ENCODE peak calls at places on chromosomes 2 and 18, in five cellular contexts. One of them, this sample, is unnamed. For H3K27me3, the result is how much of the 10 kb centered on the place peaks cover.

GRCh38 chr2:167793725-167794124 is 453.7 kb downstream of the STK39 start:
- DNase-seq in psoas muscle: no peak
- DNase-seq in dorsolateral prefrontal cortex: no peak
- DNase-seq in heart left ventricle: no peak
- DNase-seq in CD4-positive, alpha-beta memory T cell: no peak
- DNase-seq in this sample: no peak

GRCh38 chr2:241769819-241770184 is 6.8 kb upstream of the GAL3ST2 start:
- DNase-seq in psoas muscle: no peak
- DNase-seq in dorsolateral prefrontal cortex: no peak
- DNase-seq in heart left ventricle: no peak
- DNase-seq in CD4-positive, alpha-beta memory T cell: no peak
- DNase-seq in this sample: no peak

GRCh38 chr2:42569116-42569711 is 782 bp downstream of the MTA3 start:
- DNase-seq in psoas muscle: peak
- DNase-seq in dorsolateral prefrontal cortex: peak
- DNase-seq in heart left ventricle: peak
- DNase-seq in CD4-positive, alpha-beta memory T cell: peak
- DNase-seq in this sample: peak

GRCh38 chr18:13513481-13513880 is 212.9 kb downstream of the FAM210A start:
- DNase-seq in psoas muscle: no peak
- DNase-seq in dorsolateral prefrontal cortex: no peak
- DNase-seq in heart left ventricle: no peak
- DNase-seq in CD4-positive, alpha-beta memory T cell: no peak
- DNase-seq in this sample: no peak

GRCh38 chr2:46849080-46849715 is 66.4 kb downstream of the MCFD2 start:
- DNase-seq in psoas muscle: no peak
- DNase-seq in dorsolateral prefrontal cortex: no peak
- DNase-seq in heart left ventricle: no peak
- DNase-seq in CD4-positive, alpha-beta memory T cell: no peak
- DNase-seq in this sample: no peak

GRCh38 chr2:121825003-121825950 is 69.8 kb downstream of the TSN start:
- DNase-seq in psoas muscle: no peak
- DNase-seq in dorsolateral prefrontal cortex: no peak
- DNase-seq in heart left ventricle: no peak
- DNase-seq in CD4-positive, alpha-beta memory T cell: no peak
- DNase-seq in this sample: no peak

GRCh38 chr2:133431289-133431688 is 137.0 kb downstream of the NCKAP5 start:
- DNase-seq in psoas muscle: no peak
- DNase-seq in dorsolateral prefrontal cortex: no peak
- DNase-seq in heart left ventricle: no peak
- DNase-seq in CD4-positive, alpha-beta memory T cell: no peak
- DNase-seq in this sample: no peak

GRCh38 chr2:29655391-29656086 is 265.8 kb downstream of the ALK start:
- DNase-seq in psoas muscle: no peak
- DNase-seq in dorsolateral prefrontal cortex: no peak
- DNase-seq in heart left ventricle: peak
- DNase-seq in CD4-positive, alpha-beta memory T cell: no peak
- DNase-seq in this sample: no peak

GRCh38 chr2:47645246-47645645 is 137.7 kb upstream of the MSH6 start:
- DNase-seq in psoas muscle: no peak
- DNase-seq in dorsolateral prefrontal cortex: no peak
- DNase-seq in heart left ventricle: no peak
- DNase-seq in CD4-positive, alpha-beta memory T cell: no peak
- DNase-seq in this sample: no peak

GRCh38 chr2:113079123-113079522 is 11.4 kb downstream of the IL1F10 start:
- DNase-seq in psoas muscle: no peak
- DNase-seq in dorsolateral prefrontal cortex: no peak
- DNase-seq in heart left ventricle: no peak
- DNase-seq in CD4-positive, alpha-beta memory T cell: no peak
- DNase-seq in this sample: no peak

GRCh38 chr18:63907649-63908048 is at the start of gene SERPINB10:
- DNase-seq in psoas muscle: no peak
- DNase-seq in dorsolateral prefrontal cortex: no peak
- DNase-seq in heart left ventricle: no peak
- DNase-seq in CD4-positive, alpha-beta memory T cell: no peak
- DNase-seq in this sample: no peak

GRCh38 chr18:62452280-62452824 is 70.5 kb upstream of the ZCCHC2 start:
- DNase-seq in psoas muscle: peak
- DNase-seq in dorsolateral prefrontal cortex: no peak
- DNase-seq in heart left ventricle: no peak
- DNase-seq in CD4-positive, alpha-beta memory T cell: no peak
- DNase-seq in this sample: no peak

GRCh38 chr2:113826346-113827285 is 63.3 kb upstream of the ACTR3 start:
- DNase-seq in psoas muscle: no peak
- DNase-seq in dorsolateral prefrontal cortex: no peak
- DNase-seq in heart left ventricle: no peak
- DNase-seq in CD4-positive, alpha-beta memory T cell: no peak
- DNase-seq in this sample: no peak

GRCh38 chr2:33158482-33159003 is 211.8 kb downstream of the LTBP1 start:
- DNase-seq in psoas muscle: no peak
- DNase-seq in dorsolateral prefrontal cortex: no peak
- DNase-seq in heart left ventricle: no peak
- DNase-seq in CD4-positive, alpha-beta memory T cell: no peak
- DNase-seq in this sample: no peak

GRCh38 chr2:112194480-112194879 is 56.3 kb downstream of the FBLN7 start:
- DNase-seq in psoas muscle: no peak
- DNase-seq in dorsolateral prefrontal cortex: no peak
- DNase-seq in heart left ventricle: no peak
- DNase-seq in CD4-positive, alpha-beta memory T cell: no peak
- DNase-seq in this sample: no peak

GRCh38 chr2:230921806-230922595 is 3.0 kb downstream of the GPR55 start:
- DNase-seq in psoas muscle: no peak
- DNase-seq in dorsolateral prefrontal cortex: peak
- DNase-seq in heart left ventricle: no peak
- DNase-seq in CD4-positive, alpha-beta memory T cell: no peak
- DNase-seq in this sample: no peak

GRCh38 chr2:53051157-53051556 is 716.4 kb upstream of the CHAC2 start:
- DNase-seq in psoas muscle: no peak
- DNase-seq in dorsolateral prefrontal cortex: no peak
- DNase-seq in heart left ventricle: no peak
- DNase-seq in CD4-positive, alpha-beta memory T cell: no peak
- DNase-seq in this sample: no peak

GRCh38 chr2:84613082-84613481 is 96.8 kb downstream of the DNAH6 start:
- DNase-seq in psoas muscle: no peak
- DNase-seq in dorsolateral prefrontal cortex: no peak
- DNase-seq in heart left ventricle: no peak
- DNase-seq in CD4-positive, alpha-beta memory T cell: no peak
- DNase-seq in this sample: no peak

GRCh38 chr2:134493797-134494196 is 225.0 kb downstream of the TMEM163 start:
- DNase-seq in psoas muscle: no peak
- DNase-seq in dorsolateral prefrontal cortex: no peak
- DNase-seq in heart left ventricle: no peak
- DNase-seq in CD4-positive, alpha-beta memory T cell: no peak
- DNase-seq in this sample: no peak

GRCh38 chr2:175187378-175187777 is 5.9 kb upstream of the ATP5MC3 start:
- DNase-seq in psoas muscle: no peak
- DNase-seq in dorsolateral prefrontal cortex: no peak
- DNase-seq in heart left ventricle: no peak
- DNase-seq in CD4-positive, alpha-beta memory T cell: no peak
- DNase-seq in this sample: no peak

GRCh38 chr18:50627594-50628542 is 68.0 kb downstream of the MAPK4 start:
- DNase-seq in psoas muscle: no peak
- DNase-seq in dorsolateral prefrontal cortex: no peak
- DNase-seq in heart left ventricle: no peak
- DNase-seq in CD4-positive, alpha-beta memory T cell: no peak
- DNase-seq in this sample: no peak

GRCh38 chr18:499351-500229 is 911 bp downstream of the COLEC12 start:
- DNase-seq in psoas muscle: no peak
- DNase-seq in dorsolateral prefrontal cortex: no peak
- DNase-seq in heart left ventricle: no peak
- DNase-seq in CD4-positive, alpha-beta memory T cell: no peak
- DNase-seq in this sample: no peak

GRCh38 chr2:27049422-27050280 is 1.8 kb upstream of the AGBL5 start:
- DNase-seq in psoas muscle: no peak
- DNase-seq in dorsolateral prefrontal cortex: no peak
- DNase-seq in heart left ventricle: peak
- DNase-seq in CD4-positive, alpha-beta memory T cell: peak
- DNase-seq in this sample: no peak

GRCh38 chr18:10461989-10462388 is 7.6 kb downstream of the APCDD1 start:
- DNase-seq in psoas muscle: no peak
- DNase-seq in dorsolateral prefrontal cortex: no peak
- DNase-seq in heart left ventricle: no peak
- DNase-seq in CD4-positive, alpha-beta memory T cell: no peak
- DNase-seq in this sample: no peak

GRCh38 chr2:64987001-64987962 is 1.9 kb upstream of the SLC1A4 start:
- DNase-seq in psoas muscle: no peak
- DNase-seq in dorsolateral prefrontal cortex: no peak
- DNase-seq in heart left ventricle: no peak
- DNase-seq in CD4-positive, alpha-beta memory T cell: no peak
- DNase-seq in this sample: no peak

GRCh38 chr2:60556441-60556997 is 3.1 kb upstream of the BCL11A start:
- DNase-seq in psoas muscle: no peak
- DNase-seq in dorsolateral prefrontal cortex: no peak
- DNase-seq in heart left ventricle: peak
- DNase-seq in CD4-positive, alpha-beta memory T cell: no peak
- DNase-seq in this sample: no peak

GRCh38 chr2:11899896-11900295 is 153.5 kb downstream of the LPIN1 start:
- DNase-seq in psoas muscle: no peak
- DNase-seq in dorsolateral prefrontal cortex: no peak
- DNase-seq in heart left ventricle: no peak
- DNase-seq in CD4-positive, alpha-beta memory T cell: no peak
- DNase-seq in this sample: no peak

GRCh38 chr18:23291456-23292205 is 156.3 kb downstream of the CABLES1 start:
- DNase-seq in psoas muscle: no peak
- DNase-seq in dorsolateral prefrontal cortex: no peak
- DNase-seq in heart left ventricle: no peak
- DNase-seq in CD4-positive, alpha-beta memory T cell: no peak
- DNase-seq in this sample: no peak

GRCh38 chr2:146412625-146413024 is 1432.2 kb upstream of the ACVR2A start:
- DNase-seq in psoas muscle: no peak
- DNase-seq in dorsolateral prefrontal cortex: no peak
- DNase-seq in heart left ventricle: no peak
- DNase-seq in CD4-positive, alpha-beta memory T cell: no peak
- DNase-seq in this sample: no peak

GRCh38 chr2:209473930-209474419 is 50.1 kb downstream of the MAP2 start:
- DNase-seq in psoas muscle: no peak
- DNase-seq in dorsolateral prefrontal cortex: no peak
- DNase-seq in heart left ventricle: no peak
- DNase-seq in CD4-positive, alpha-beta memory T cell: no peak
- DNase-seq in this sample: no peak

GRCh38 chr2:236884776-236885175 is 200.9 kb upstream of the COPS8 start:
- DNase-seq in psoas muscle: no peak
- DNase-seq in dorsolateral prefrontal cortex: no peak
- DNase-seq in heart left ventricle: no peak
- DNase-seq in CD4-positive, alpha-beta memory T cell: no peak
- DNase-seq in this sample: no peak

GRCh38 chr2:14881663-14882327 is 249.3 kb downstream of the LRATD1 start:
- DNase-seq in psoas muscle: no peak
- DNase-seq in dorsolateral prefrontal cortex: no peak
- DNase-seq in heart left ventricle: no peak
- DNase-seq in CD4-positive, alpha-beta memory T cell: no peak
- DNase-seq in this sample: no peak

DNA sequence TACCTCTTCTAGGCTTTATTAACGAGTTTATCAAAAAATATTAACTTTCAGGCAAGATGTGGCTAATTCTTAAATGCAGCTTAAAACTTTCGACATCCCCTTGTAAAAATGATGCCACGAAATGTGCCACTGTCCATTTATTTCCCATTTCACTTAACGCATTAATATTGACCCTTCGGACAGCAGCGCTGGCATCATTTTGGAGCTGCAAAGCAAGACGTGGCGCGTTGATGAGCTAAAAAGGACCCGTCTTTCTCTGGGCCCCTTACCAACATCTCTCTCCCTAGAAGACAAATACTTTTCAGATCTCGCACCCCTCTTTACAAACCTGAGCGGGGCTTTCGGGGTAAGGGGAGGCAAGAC is 367.9 kb downstream of the MTX2 start:
- DNase-seq in psoas muscle: no peak
- DNase-seq in dorsolateral prefrontal cortex: no peak
- DNase-seq in heart left ventricle: no peak
- DNase-seq in CD4-positive, alpha-beta memory T cell: no peak
- DNase-seq in this sample: peak
- H3K27me3 ChIP-seq in psoas muscle: under half
- H3K27me3 ChIP-seq in dorsolateral prefrontal cortex: half or more
- H3K27me3 ChIP-seq in heart left ventricle: half or more
- H3K27me3 ChIP-seq in CD4-positive, alpha-beta memory T cell: under half
- H3K27me3 ChIP-seq in this sample: under half

DNA sequence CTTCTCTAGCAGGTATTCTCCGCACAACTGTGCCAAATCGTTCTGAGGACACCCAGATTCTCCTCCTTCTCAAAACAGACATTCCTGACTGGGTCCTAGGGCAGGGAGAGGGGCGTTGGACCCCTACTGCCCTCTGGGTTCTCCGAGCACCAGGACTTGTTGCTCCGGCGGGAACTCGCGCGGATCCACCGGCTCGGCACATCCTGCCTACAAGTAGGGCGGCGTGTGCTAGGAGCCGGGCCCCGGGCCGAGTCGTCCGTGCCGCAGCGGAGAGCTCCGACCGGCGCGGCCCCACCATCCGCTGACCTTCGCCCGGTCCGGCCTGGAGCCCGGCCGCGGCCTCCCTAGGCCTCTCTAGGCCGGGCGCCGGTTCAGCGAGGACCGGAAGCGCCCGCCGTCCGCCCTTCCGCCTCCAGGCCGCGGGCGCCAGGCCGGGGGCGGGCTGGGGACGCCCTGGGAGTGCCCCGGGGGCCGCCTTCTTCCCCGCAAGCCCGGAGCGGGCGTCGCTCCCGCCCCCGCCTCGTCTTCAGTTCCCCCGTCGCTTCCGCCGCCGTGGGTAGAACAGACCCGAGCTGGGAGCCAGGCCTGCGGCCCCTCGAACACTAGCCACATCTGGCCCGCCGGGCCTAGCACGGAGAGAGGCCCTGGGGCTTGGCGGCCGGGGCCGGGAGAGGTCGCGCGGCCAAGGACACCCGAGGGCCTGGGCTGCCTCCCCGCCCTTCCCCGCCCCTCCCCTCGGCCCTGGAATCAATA is 7.6 kb upstream of the ONECUT2 start:
- DNase-seq in psoas muscle: no peak
- DNase-seq in dorsolateral prefrontal cortex: no peak
- DNase-seq in heart left ventricle: no peak
- DNase-seq in CD4-positive, alpha-beta memory T cell: no peak
- DNase-seq in this sample: no peak
- H3K27me3 ChIP-seq in psoas muscle: under half
- H3K27me3 ChIP-seq in dorsolateral prefrontal cortex: half or more
- H3K27me3 ChIP-seq in heart left ventricle: half or more
- H3K27me3 ChIP-seq in CD4-positive, alpha-beta memory T cell: under half
- H3K27me3 ChIP-seq in this sample: half or more

GRCh38 chr2:120344214-120344990 is 1.5 kb upstream of the INHBB start:
- DNase-seq in psoas muscle: peak
- DNase-seq in dorsolateral prefrontal cortex: no peak
- DNase-seq in heart left ventricle: peak
- DNase-seq in CD4-positive, alpha-beta memory T cell: no peak
- DNase-seq in this sample: no peak
- H3K27me3 ChIP-seq in psoas muscle: under half
- H3K27me3 ChIP-seq in dorsolateral prefrontal cortex: half or more
- H3K27me3 ChIP-seq in heart left ventricle: half or more
- H3K27me3 ChIP-seq in CD4-positive, alpha-beta memory T cell: under half
- H3K27me3 ChIP-seq in this sample: under half

GRCh38 chr2:218882866-218883366 is 2.3 kb downstream of the WNT10A start:
- DNase-seq in psoas muscle: peak
- DNase-seq in dorsolateral prefrontal cortex: no peak
- DNase-seq in heart left ventricle: no peak
- DNase-seq in CD4-positive, alpha-beta memory T cell: no peak
- DNase-seq in this sample: no peak
- H3K27me3 ChIP-seq in psoas muscle: under half
- H3K27me3 ChIP-seq in dorsolateral prefrontal cortex: half or more
- H3K27me3 ChIP-seq in heart left ventricle: half or more
- H3K27me3 ChIP-seq in CD4-positive, alpha-beta memory T cell: under half
- H3K27me3 ChIP-seq in this sample: under half

This sample was measured in adrenal gland.